ENCODE peak calls at places on chromosomes 5 and 9, in four cellular contexts. Q is epithelial cell of proximal tubule; C is activated CD8-positive, alpha-beta memory T cell treated with anti-CD3 and anti-CD28 coated beads, Interleukin-2, amount 50 U/mL, for 4 hours; L is activated CD4-positive, alpha-beta T cell treated with anti-CD3 and anti-CD28 coated beads for 48 hours. F is an unnamed sample.

GRCh38 chr9:91426123-91426745 is 2.6 kb upstream of the NFIL3 start:
- DNase-seq in Q (no peak), C (no peak), L (no peak), F (no peak)

GRCh38 chr5:142446131-142446959 is 121.5 kb upstream of the SPRY4 start:
- DNase-seq in Q (no peak), C (no peak), L (no peak), F (peak; percentile 49)

GRCh38 chr9:126705767-126706697 is 92.3 kb downstream of the LMX1B start:
- DNase-seq in Q (no peak), C (peak; percentile 80), L (peak; percentile 86), F (peak; percentile 45)

GRCh38 chr5:40171971-40172370 is 507.7 kb upstream of the PTGER4 start:
- DNase-seq in Q (peak; percentile 35), C (no peak), L (no peak), F (peak; percentile 31)

GRCh38 chr5:107894361-107894760 is 223.6 kb upstream of the EFNA5 start:
- DNase-seq in Q (no peak), C (no peak), L (no peak), F (peak; percentile 25)

GRCh38 chr9:129401623-129402340 is 219.1 kb downstream of the C9orf50 start:
- DNase-seq in Q (no peak), C (no peak), L (no peak), F (no peak)

GRCh38 chr9:26437056-26437711 is 455.4 kb downstream of the CAAP1 start:
- DNase-seq in Q (no peak), C (no peak), L (no peak), F (no peak)

GRCh38 chr9:120152295-120152694 is 427.7 kb downstream of the CDK5RAP2 start:
- DNase-seq in Q (no peak), C (no peak), L (no peak), F (no peak)

GRCh38 chr5:10457682-10458574 is 16.2 kb downstream of the ROPN1L start:
- DNase-seq in Q (no peak), C (no peak), L (no peak), F (no peak)

GRCh38 chr9:128805661-128806060 is 12.6 kb upstream of the ENDOG start:
- DNase-seq in Q (no peak), C (no peak), L (no peak), F (no peak)

GRCh38 chr9:38482918-38483592 is 58.8 kb upstream of the IGFBPL1 start:
- DNase-seq in Q (no peak), C (no peak), L (no peak), F (no peak)

GRCh38 chr5:20229286-20230005 is 241.4 kb upstream of the CDH18 start:
- DNase-seq in Q (no peak), C (no peak), L (no peak), F (no peak)

GRCh38 chr9:76534031-76534430 is 75.0 kb downstream of the GCNT1 start:
- DNase-seq in Q (no peak), C (no peak), L (no peak), F (peak; percentile 25)